ENCODE peak calls at places on chromosomes 13 and 19, in seven cellular contexts. Q is endodermal cell; A is CD4-positive, alpha-beta memory T cell; K is PC-9; C is CD8-positive, alpha-beta T cell; G is fibroblast of gingiva; Z is bronchial epithelial cell. S is an unnamed sample.

GRCh38 chr19:31988256-31988655 is 357.2 kb upstream of the ZNF507 start:
- DNase-seq in Q (no peak), A (no peak), K (no peak), C (no peak), G (no peak), Z (no peak), S (no peak)

GRCh38 chr13:48532146-48532472 is 771 bp downstream of the RCBTB2 start:
- DNase-seq in Q (no peak), A (no peak), K (no peak), C (no peak), G (peak; percentile 55), Z (no peak), S (peak; percentile 31)

GRCh38 chr19:50167314-50167721 is 4.2 kb upstream of the IZUMO2 start:
- DNase-seq in Q (no peak), A (no peak), K (peak; percentile 82), C (no peak), G (no peak), Z (no peak), S (no peak)

GRCh38 chr19:37403403-37403802 is 32.5 kb downstream of the ZNF527 start:
- DNase-seq in Q (no peak), A (no peak), K (no peak), C (no peak), G (no peak), Z (no peak), S (no peak)

GRCh38 chr13:44884076-44884729 is 105.1 kb downstream of the NUFIP1 start:
- DNase-seq in Q (no peak), A (no peak), K (no peak), C (no peak), G (peak; percentile 70), Z (peak; percentile 60), S (no peak)

GRCh38 chr19:24078688-24079087 is 8.3 kb upstream of the ZNF254 start:
- DNase-seq in Q (no peak), A (no peak), K (no peak), C (no peak), G (no peak), Z (no peak), S (no peak)

GRCh38 chr19:46559203-46559602 is 41.9 kb upstream of the CALM3 start:
- DNase-seq in Q (no peak), A (no peak), K (no peak), C (no peak), G (no peak), Z (no peak), S (no peak)

GRCh38 chr13:51005566-51005965 is 96.0 kb downstream of the RNASEH2B start:
- DNase-seq in Q (no peak), A (no peak), K (no peak), C (no peak), G (no peak), Z (no peak), S (no peak)

GRCh38 chr13:24614306-24615080 is 65.7 kb upstream of the ATP12A start:
- DNase-seq in Q (peak; percentile 19), A (no peak), K (no peak), C (no peak), G (no peak), Z (no peak), S (no peak)

GRCh38 chr19:51784922-51785690 is 9.9 kb upstream of the FPR3 start:
- DNase-seq in Q (no peak), A (no peak), K (peak; percentile 53), C (no peak), G (peak; percentile 35), Z (peak; percentile 62), S (no peak)

S was measured in smooth muscle cell of the brain vasculature.